ENCODE peak calls at places on chromosomes 7 and 10, in five cellular contexts. N is Caco-2, T is heart left ventricle, I is cardiac muscle cell, K is psoas muscle. Q is an unnamed sample.

GRCh38 chr10:95831515-95831914 is 75.6 kb downstream of the ENTPD1 start:
- DNase-seq in N (no peak), T (no peak), I (no peak), K (no peak), Q (no peak)

GRCh38 chr10:93917064-93917391 is 23.2 kb downstream of the SLC35G1 start:
- DNase-seq in N (no peak), T (no peak), I (no peak), K (no peak), Q (peak; percentile 27)

GRCh38 chr10:59323036-59323459 is 39.3 kb downstream of the FAM13C start:
- DNase-seq in N (peak; percentile 42), T (no peak), I (no peak), K (peak; percentile 73), Q (no peak)

GRCh38 chr10:119125942-119126341 is 22.0 kb downstream of the DENND10 start:
- DNase-seq in N (no peak), T (no peak), I (no peak), K (no peak), Q (no peak)

GRCh38 chr10:96987842-96988175 is 155.7 kb downstream of the LCOR start:
- DNase-seq in N (no peak), T (no peak), I (no peak), K (no peak), Q (no peak)

GRCh38 chr7:31101544-31101943 is 49.4 kb downstream of the ADCYAP1R1 start:
- DNase-seq in N (no peak), T (no peak), I (no peak), K (no peak), Q (no peak)

GRCh38 chr10:86218160-86218559 is 148.4 kb downstream of the GRID1 start:
- DNase-seq in N (no peak), T (no peak), I (no peak), K (peak; percentile 35), Q (no peak)

GRCh38 chr7:142887282-142888015 is 1.9 kb upstream of the TRPV6 start:
- DNase-seq in N (no peak), T (peak; percentile 4), I (no peak), K (no peak), Q (no peak)

GRCh38 chr10:42971251-42971599 is 105.6 kb upstream of the RET start:
- DNase-seq in N (no peak), T (no peak), I (no peak), K (peak; percentile 21), Q (no peak)

GRCh38 chr10:84341983-84342382 is 13.6 kb downstream of the CCSER2 start:
- DNase-seq in N (no peak), T (no peak), I (no peak), K (no peak), Q (no peak)

GRCh38 chr7:1742555-1743303 is 72.7 kb downstream of the ELFN1 start:
- DNase-seq in N (no peak), T (peak; percentile 71), I (peak; percentile 26), K (no peak), Q (peak; percentile 60)

GRCh38 chr10:58531084-58531695 is 18.5 kb downstream of the BICC1 start:
- DNase-seq in N (peak; percentile 93), T (peak; percentile 21), I (peak; percentile 61), K (no peak), Q (peak; percentile 74)

GRCh38 chr10:12181065-12181775 is 14.5 kb downstream of the NUDT5 start:
- DNase-seq in N (no peak), T (no peak), I (no peak), K (no peak), Q (no peak)

GRCh38 chr7:139725843-139726484 is 51.8 kb downstream of the HIPK2 start:
- DNase-seq in N (no peak), T (no peak), I (no peak), K (no peak), Q (no peak)
- H3K4me1 ChIP-seq in N (peaks cover 4% of the 10 kb centered on the region), T (peaks cover 37% of the 10 kb centered on the region), I (peaks cover 21% of the 10 kb centered on the region), K (peaks cover 63% of the 10 kb centered on the region), Q (peaks cover 3% of the 10 kb centered on the region)

DNA sequence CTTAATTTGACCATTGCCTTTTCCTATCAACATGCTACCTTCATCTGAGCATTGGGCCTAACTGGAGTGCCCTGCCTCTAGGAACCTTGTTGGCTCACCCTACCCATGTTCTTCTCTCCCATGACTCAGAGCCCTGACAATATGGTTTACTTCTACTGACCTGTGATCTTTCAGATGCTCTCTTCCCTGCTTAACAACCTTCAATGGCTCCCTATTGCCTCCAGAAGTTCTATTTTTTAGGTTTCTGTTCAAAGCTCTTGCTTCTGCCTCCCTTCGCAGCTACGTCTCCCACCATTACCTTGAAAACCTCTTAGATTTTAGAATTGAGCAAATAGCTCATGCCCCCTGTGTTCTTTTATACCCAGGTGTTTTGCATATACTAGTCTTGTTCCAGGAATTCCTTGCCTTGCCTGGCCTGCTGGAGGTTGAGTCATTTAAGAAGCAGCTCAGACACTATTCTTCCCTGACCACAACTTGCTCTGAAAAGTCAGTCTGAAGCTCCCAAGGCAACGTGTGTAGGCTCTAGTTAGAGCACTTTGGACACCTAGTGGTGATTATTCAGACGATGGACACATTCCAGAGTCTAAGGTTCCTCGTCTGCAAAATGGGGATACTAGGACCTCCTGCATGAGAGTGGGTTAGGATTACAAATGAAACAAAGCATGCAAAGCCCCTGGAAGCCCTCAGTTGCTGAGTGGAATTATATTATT is 64.4 kb upstream of the EMX2 start:
- DNase-seq in N (peak; percentile 29), T (no peak), I (no peak), K (no peak), Q (no peak)
- TF ChIP-seq CTCF in N (no peak), T (no peak), I (peak; percentile 31), K (no peak), Q (no peak)

DNA sequence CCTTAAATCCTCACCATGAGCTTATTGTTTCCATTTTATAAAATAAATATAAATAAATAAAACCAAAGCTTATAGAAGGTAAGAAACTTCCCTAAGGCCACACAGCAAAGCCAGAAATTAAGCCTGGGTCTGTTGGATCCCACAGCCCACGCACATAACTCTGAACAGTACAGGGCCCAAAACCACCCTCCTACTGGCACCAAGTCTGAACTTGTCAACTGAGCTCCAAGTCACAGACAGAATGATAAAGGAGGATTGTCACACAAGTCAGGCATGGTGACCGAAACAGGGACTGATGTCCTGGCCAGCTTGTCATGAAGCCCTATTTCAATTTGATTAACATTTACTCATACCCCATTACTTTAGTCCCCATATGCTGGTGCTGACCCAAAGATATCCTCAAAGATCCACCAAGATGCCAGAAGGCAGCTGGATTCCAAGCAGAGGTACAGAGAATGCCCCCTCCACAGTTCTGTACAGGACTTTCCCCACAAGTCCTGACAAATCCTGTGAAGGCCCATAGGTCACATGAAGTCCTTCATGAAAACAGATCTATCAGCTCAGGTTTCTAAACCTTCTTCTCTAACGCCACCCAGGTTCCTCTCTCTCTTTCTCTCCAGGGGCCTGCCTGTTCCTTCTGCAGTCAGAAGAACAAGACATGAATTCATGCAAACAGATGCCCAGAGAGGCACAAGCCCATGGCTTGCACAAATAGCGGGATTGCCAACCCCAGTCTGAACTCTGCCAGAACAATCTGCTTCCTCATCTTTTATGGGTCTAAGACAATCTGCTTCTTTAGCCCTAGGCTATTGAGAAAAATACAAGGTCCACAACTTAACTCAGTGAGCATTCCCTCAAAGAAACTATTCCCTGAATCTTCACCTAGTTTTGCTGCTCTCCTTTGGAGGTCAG is 60.9 kb downstream of the GLI3 start:
- DNase-seq in N (no peak), T (no peak), I (no peak), K (no peak), Q (no peak)
- H3K4me1 ChIP-seq in N (no peaks in the 10 kb centered on the region), T (no peaks in the 10 kb centered on the region), I (peaks cover 6% of the 10 kb centered on the region), K (no peaks in the 10 kb centered on the region), Q (no peaks in the 10 kb centered on the region)

GRCh38 chr7:158096582-158096981 is 491.0 kb downstream of the PTPRN2 start:
- DNase-seq in N (no peak), T (no peak), I (no peak), K (no peak), Q (no peak)

GRCh38 chr7:158094671-158095256 is 492.9 kb downstream of the PTPRN2 start:
- DNase-seq in N (no peak), T (no peak), I (no peak), K (no peak), Q (no peak)

GRCh38 chr7:158097511-158098124 is 490.0 kb downstream of the PTPRN2 start:
- DNase-seq in N (no peak), T (peak; percentile 2), I (no peak), K (no peak), Q (no peak)

GRCh38 chr7:158098125-158099030 is 489.2 kb downstream of the PTPRN2 start:
- DNase-seq in N (no peak), T (peak; percentile 14), I (no peak), K (no peak), Q (no peak)

GRCh38 chr7:158097106-158097505 is 490.5 kb downstream of the PTPRN2 start:
- DNase-seq in N (no peak), T (no peak), I (no peak), K (no peak), Q (no peak)
- TF ChIP-seq CTCF in N (no peak), T (no peak), I (no peak), K (no peak), Q (no peak)

GRCh38 chr10:46022978-46023702 is 7.3 kb downstream of the NCOA4 start:
- DNase-seq in N (peak; percentile 99), T (peak; percentile 94), I (peak; percentile 96), K (peak; percentile 96), Q (peak; percentile 93)
- H3K4me1 ChIP-seq in N (peaks cover 45% of the 10 kb centered on the region), T (peaks cover 48% of the 10 kb centered on the region), I (peaks cover 64% of the 10 kb centered on the region), K (peaks cover 93% of the 10 kb centered on the region), Q (peaks cover 45% of the 10 kb centered on the region)

DNA sequence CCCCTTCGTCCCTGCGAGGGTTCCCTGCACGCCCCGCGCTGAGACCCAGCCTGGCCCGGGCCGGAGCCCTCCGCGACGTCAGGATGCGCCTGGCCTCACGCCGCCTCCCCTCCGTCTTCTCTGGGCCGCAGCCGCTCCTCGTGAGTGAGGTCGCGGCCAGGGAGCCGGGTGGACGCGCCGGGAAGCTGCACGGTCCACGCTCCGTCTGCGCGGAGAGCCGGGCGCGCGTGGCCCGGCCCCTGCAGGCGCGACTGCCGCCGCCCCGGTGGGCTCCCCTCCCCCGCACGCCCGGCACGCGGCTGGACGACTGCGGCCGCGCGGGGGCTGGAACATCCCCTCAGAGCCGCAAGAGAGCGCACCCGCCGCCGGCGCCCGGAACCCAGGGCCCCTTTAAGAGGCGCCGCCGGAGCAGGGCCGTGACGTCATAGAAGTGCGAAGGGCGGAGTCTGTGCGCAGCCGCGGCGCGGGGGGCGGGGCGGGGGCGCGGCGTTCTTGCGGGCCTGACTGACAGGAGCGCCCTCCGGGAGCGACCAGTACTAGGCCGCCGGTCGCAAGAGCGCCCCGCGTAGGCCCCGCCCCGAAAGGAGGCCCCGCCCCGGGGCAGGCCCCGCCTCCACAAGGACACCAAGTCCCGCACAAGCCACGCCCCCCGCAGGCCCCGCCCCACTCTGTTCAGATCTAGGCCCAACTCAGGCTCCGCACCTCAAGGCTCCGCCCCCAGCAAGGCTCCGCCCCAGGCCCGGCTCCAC is 449 bp upstream of the INPP5A start:
- DNase-seq in N (peak; percentile 100), T (peak; percentile 100), I (peak; percentile 100), K (peak; percentile 100), Q (peak; percentile 100)
- TF ChIP-seq CTCF in N (no peak), T (peak; percentile 20), I (peak; percentile 12), K (peak; percentile 31), Q (peak; percentile 47)

GRCh38 chr10:132585732-132586722 is 48.4 kb downstream of the INPP5A start:
- DNase-seq in N (no peak), T (no peak), I (no peak), K (no peak), Q (no peak)

GRCh38 chr10:132589015-132589414 is 51.4 kb downstream of the INPP5A start:
- DNase-seq in N (no peak), T (peak; percentile 28), I (no peak), K (no peak), Q (no peak)

GRCh38 chr10:132588301-132589013 is 50.9 kb downstream of the INPP5A start:
- DNase-seq in N (no peak), T (peak; percentile 81), I (no peak), K (no peak), Q (peak; percentile 44)

GRCh38 chr10:132586731-132587130 is 49.1 kb downstream of the INPP5A start:
- DNase-seq in N (no peak), T (no peak), I (no peak), K (no peak), Q (no peak)

GRCh38 chr10:132587175-132587574 is 49.6 kb downstream of the INPP5A start:
- DNase-seq in N (no peak), T (no peak), I (no peak), K (no peak), Q (no peak)
- H3K4me1 ChIP-seq in N (peaks cover 21% of the 10 kb centered on the region), T (peaks cover 74% of the 10 kb centered on the region), I (peaks cover 16% of the 10 kb centered on the region), K (peaks cover 57% of the 10 kb centered on the region), Q (peaks cover 42% of the 10 kb centered on the region)

Q was measured in testis.